ENCODE peak calls at places on chromosomes 5 and 9, in six cellular contexts. One of them, this sample, is unnamed.

GRCh38 chr5:135028791-135029467 is 5.1 kb downstream of the PITX1 start:
- DNase-seq in HepG2: no peak
- DNase-seq in endothelial cell of umbilical vein: no peak
- DNase-seq in NB4: no peak
- DNase-seq in GM12878: no peak
- DNase-seq in K562: no peak
- DNase-seq in this sample: no peak

GRCh38 chr5:128341056-128341455 is 197.0 kb downstream of the FBN2 start:
- DNase-seq in K562: no peak
- DNase-seq in NB4: peak
- DNase-seq in HepG2: no peak
- DNase-seq in GM12878: no peak
- DNase-seq in endothelial cell of umbilical vein: no peak
- DNase-seq in this sample: no peak

GRCh38 chr5:69049151-69049550 is 44.7 kb upstream of the SLC30A5 start:
- DNase-seq in endothelial cell of umbilical vein: no peak
- DNase-seq in K562: no peak
- DNase-seq in NB4: no peak
- DNase-seq in GM12878: no peak
- DNase-seq in HepG2: peak
- DNase-seq in this sample: no peak

GRCh38 chr9:76634356-76635054 is 129.7 kb upstream of the PCA3 start:
- DNase-seq in NB4: peak
- DNase-seq in GM12878: no peak
- DNase-seq in K562: no peak
- DNase-seq in HepG2: peak
- DNase-seq in endothelial cell of umbilical vein: peak
- DNase-seq in this sample: peak

GRCh38 chr5:146076028-146076427 is 29.3 kb downstream of the PLAC8L1 start:
- DNase-seq in endothelial cell of umbilical vein: no peak
- DNase-seq in HepG2: no peak
- DNase-seq in K562: no peak
- DNase-seq in GM12878: no peak
- DNase-seq in NB4: peak
- DNase-seq in this sample: no peak

GRCh38 chr9:85302860-85303779 is 438.6 kb downstream of the AGTPBP1 start:
- DNase-seq in GM12878: no peak
- DNase-seq in HepG2: no peak
- DNase-seq in endothelial cell of umbilical vein: no peak
- DNase-seq in NB4: no peak
- DNase-seq in K562: no peak
- DNase-seq in this sample: no peak

GRCh38 chr9:104961238-104961637 is 33.3 kb upstream of the ABCA1 start:
- DNase-seq in endothelial cell of umbilical vein: peak
- DNase-seq in HepG2: peak
- DNase-seq in GM12878: peak
- DNase-seq in K562: peak
- DNase-seq in NB4: peak
- DNase-seq in this sample: peak

GRCh38 chr9:92986175-92987110 is 39.1 kb downstream of the FGD3 start:
- DNase-seq in GM12878: no peak
- DNase-seq in HepG2: no peak
- DNase-seq in K562: no peak
- DNase-seq in endothelial cell of umbilical vein: no peak
- DNase-seq in NB4: peak
- DNase-seq in this sample: peak

GRCh38 chr9:129640086-129640870 is 1.7 kb downstream of the ASB6 start:
- DNase-seq in NB4: no peak
- DNase-seq in K562: no peak
- DNase-seq in GM12878: no peak
- DNase-seq in HepG2: no peak
- DNase-seq in endothelial cell of umbilical vein: no peak
- DNase-seq in this sample: no peak

GRCh38 chr5:103362211-103362610 is 103.6 kb downstream of the MACIR start:
- DNase-seq in NB4: no peak
- DNase-seq in HepG2: no peak
- DNase-seq in GM12878: no peak
- DNase-seq in endothelial cell of umbilical vein: no peak
- DNase-seq in K562: no peak
- DNase-seq in this sample: no peak

GRCh38 chr5:76367623-76368366 is 35.3 kb upstream of the IQGAP2 start:
- DNase-seq in K562: peak
- DNase-seq in HepG2: no peak
- DNase-seq in NB4: peak
- DNase-seq in endothelial cell of umbilical vein: no peak
- DNase-seq in GM12878: peak
- DNase-seq in this sample: peak

GRCh38 chr5:142753114-142753764 is 16.9 kb upstream of the ARHGAP26 start:
- DNase-seq in NB4: no peak
- DNase-seq in HepG2: no peak
- DNase-seq in endothelial cell of umbilical vein: peak
- DNase-seq in GM12878: no peak
- DNase-seq in K562: no peak
- DNase-seq in this sample: peak

GRCh38 chr5:72412283-72413055 is 92.3 kb downstream of the PTCD2 start:
- DNase-seq in HepG2: no peak
- DNase-seq in NB4: peak
- DNase-seq in K562: no peak
- DNase-seq in endothelial cell of umbilical vein: no peak
- DNase-seq in GM12878: no peak
- DNase-seq in this sample: no peak

GRCh38 chr5:170132642-170133448 is 27.1 kb downstream of the FOXI1 start:
- DNase-seq in HepG2: no peak
- DNase-seq in endothelial cell of umbilical vein: peak
- DNase-seq in GM12878: no peak
- DNase-seq in NB4: no peak
- DNase-seq in K562: no peak
- DNase-seq in this sample: no peak

GRCh38 chr9:35237303-35237702 is 75.5 kb downstream of the UNC13B start:
- DNase-seq in endothelial cell of umbilical vein: no peak
- DNase-seq in K562: no peak
- DNase-seq in GM12878: no peak
- DNase-seq in NB4: no peak
- DNase-seq in HepG2: no peak
- DNase-seq in this sample: no peak

GRCh38 chr9:85971731-85972130 is 30.8 kb downstream of the NAA35 start:
- DNase-seq in HepG2: no peak
- DNase-seq in GM12878: no peak
- DNase-seq in NB4: no peak
- DNase-seq in K562: no peak
- DNase-seq in endothelial cell of umbilical vein: no peak
- DNase-seq in this sample: no peak

GRCh38 chr9:114307323-114308250 is 15.3 kb upstream of the ORM1 start:
- DNase-seq in NB4: no peak
- DNase-seq in endothelial cell of umbilical vein: no peak
- DNase-seq in K562: no peak
- DNase-seq in GM12878: no peak
- DNase-seq in HepG2: no peak
- DNase-seq in this sample: no peak
- TF ChIP-seq MYC in NB4: no peak
- TF ChIP-seq MYC in endothelial cell of umbilical vein: no peak
- TF ChIP-seq MYC in K562: no peak
- TF ChIP-seq MYC in GM12878: no peak
- TF ChIP-seq MYC in HepG2: no peak
- TF ChIP-seq MYC in this sample: no peak

GRCh38 chr9:136996361-136997281 is at the start of gene CLIC3:
- DNase-seq in K562: peak
- DNase-seq in GM12878: no peak
- DNase-seq in HepG2: peak
- DNase-seq in endothelial cell of umbilical vein: no peak
- DNase-seq in NB4: peak
- DNase-seq in this sample: peak
- TF ChIP-seq MYC in K562: no peak
- TF ChIP-seq MYC in GM12878: no peak
- TF ChIP-seq MYC in HepG2: no peak
- TF ChIP-seq MYC in endothelial cell of umbilical vein: no peak
- TF ChIP-seq MYC in NB4: no peak
- TF ChIP-seq MYC in this sample: no peak

GRCh38 chr5:173577817-173578216 is 38.6 kb downstream of the BOD1 start:
- DNase-seq in HepG2: no peak
- DNase-seq in endothelial cell of umbilical vein: no peak
- DNase-seq in GM12878: no peak
- DNase-seq in NB4: no peak
- DNase-seq in K562: no peak
- DNase-seq in this sample: no peak

GRCh38 chr5:173578947-173579615 is 37.4 kb downstream of the BOD1 start:
- DNase-seq in K562: no peak
- DNase-seq in GM12878: no peak
- DNase-seq in endothelial cell of umbilical vein: no peak
- DNase-seq in HepG2: no peak
- DNase-seq in NB4: no peak
- DNase-seq in this sample: no peak

GRCh38 chr5:173582198-173583092 is 34.0 kb downstream of the BOD1 start:
- DNase-seq in endothelial cell of umbilical vein: no peak
- DNase-seq in NB4: no peak
- DNase-seq in K562: no peak
- DNase-seq in GM12878: no peak
- DNase-seq in HepG2: no peak
- DNase-seq in this sample: no peak

GRCh38 chr5:173583384-173583783 is 33.1 kb downstream of the BOD1 start:
- DNase-seq in GM12878: no peak
- DNase-seq in K562: no peak
- DNase-seq in HepG2: no peak
- DNase-seq in NB4: no peak
- DNase-seq in endothelial cell of umbilical vein: no peak
- DNase-seq in this sample: no peak

GRCh38 chr5:173581408-173582197 is 34.8 kb downstream of the BOD1 start:
- DNase-seq in endothelial cell of umbilical vein: peak
- DNase-seq in HepG2: peak
- DNase-seq in K562: peak
- DNase-seq in GM12878: no peak
- DNase-seq in NB4: peak
- DNase-seq in this sample: peak
- TF ChIP-seq MYC in endothelial cell of umbilical vein: no peak
- TF ChIP-seq MYC in HepG2: peak
- TF ChIP-seq MYC in K562: peak
- TF ChIP-seq MYC in GM12878: no peak
- TF ChIP-seq MYC in NB4: peak
- TF ChIP-seq MYC in this sample: no peak

GRCh38 chr5:82748688-82749091 is 328.5 kb downstream of the TMEM167A start:
- DNase-seq in HepG2: no peak
- DNase-seq in K562: no peak
- DNase-seq in NB4: no peak
- DNase-seq in GM12878: no peak
- DNase-seq in endothelial cell of umbilical vein: peak
- DNase-seq in this sample: no peak
- TF ChIP-seq MYC in HepG2: no peak
- TF ChIP-seq MYC in K562: no peak
- TF ChIP-seq MYC in NB4: no peak
- TF ChIP-seq MYC in GM12878: no peak
- TF ChIP-seq MYC in endothelial cell of umbilical vein: no peak
- TF ChIP-seq MYC in this sample: no peak

GRCh38 chr9:33263936-33264472 is 504 bp downstream of the BAG1 start:
- DNase-seq in K562: no peak
- DNase-seq in GM12878: no peak
- DNase-seq in NB4: peak
- DNase-seq in HepG2: peak
- DNase-seq in endothelial cell of umbilical vein: no peak
- DNase-seq in this sample: peak
- TF ChIP-seq MYC in K562: peak
- TF ChIP-seq MYC in GM12878: no peak
- TF ChIP-seq MYC in NB4: peak
- TF ChIP-seq MYC in HepG2: peak
- TF ChIP-seq MYC in endothelial cell of umbilical vein: no peak
- TF ChIP-seq MYC in this sample: no peak